ENCODE peak calls at places on chromosomes 6 and 20, in eight cellular contexts. H, B, Y, O, D, L, E and M are unnamed samples.

GRCh38 chr6:104596091-104596490 is 263.6 kb downstream of the HACE1 start:
- DNase-seq in H (no peak), B (no peak), Y (no peak), O (no peak), D (no peak), L (no peak), E (no peak), M (no peak)

GRCh38 chr6:149045404-149045803 is 272.1 kb upstream of the TAB2 start:
- DNase-seq in H (no peak), B (no peak), Y (no peak), O (no peak), D (peak), L (no peak), E (no peak), M (no peak)

GRCh38 chr6:133951881-133952814 is 876 bp upstream of the TBPL1 start:
- DNase-seq in H (peak), B (peak), Y (peak), O (peak), D (peak), L (peak), E (peak), M (peak)

GRCh38 chr6:149924206-149924932 is 1.4 kb upstream of the RAET1G start:
- DNase-seq in H (no peak), B (no peak), Y (no peak), O (no peak), D (no peak), L (peak), E (no peak), M (no peak)

GRCh38 chr6:53048431-53049195 is 16.6 kb upstream of the FBXO9 start:
- DNase-seq in H (no peak), B (no peak), Y (no peak), O (no peak), D (peak), L (no peak), E (no peak), M (no peak)

GRCh38 chr20:38343798-38344701 is 2.2 kb upstream of the LBP start:
- DNase-seq in H (no peak), B (no peak), Y (no peak), O (no peak), D (no peak), L (no peak), E (no peak), M (no peak)

GRCh38 chr20:38635721-38636285 is 34.2 kb downstream of the ARHGAP40 start:
- DNase-seq in H (no peak), B (no peak), Y (no peak), O (no peak), D (peak), L (no peak), E (no peak), M (no peak)

GRCh38 chr6:162092816-162093502 is 634.6 kb downstream of the PRKN start:
- DNase-seq in H (no peak), B (no peak), Y (no peak), O (no peak), D (no peak), L (no peak), E (no peak), M (no peak)

GRCh38 chr6:147624946-147625515 is 116.5 kb downstream of the SAMD5 start:
- DNase-seq in H (no peak), B (no peak), Y (no peak), O (no peak), D (no peak), L (no peak), E (no peak), M (no peak)

GRCh38 chr20:6122873-6123649 is at the start of gene FERMT1:
- DNase-seq in H (peak), B (peak), Y (peak), O (no peak), D (peak), L (no peak), E (peak), M (no peak)

GRCh38 chr20:20198011-20198410 is 145.7 kb downstream of the CFAP61 start:
- DNase-seq in H (no peak), B (no peak), Y (no peak), O (no peak), D (peak), L (no peak), E (no peak), M (no peak)

GRCh38 chr6:89067796-89068195 is 12.8 kb upstream of the PNRC1 start:
- DNase-seq in H (no peak), B (no peak), Y (no peak), O (no peak), D (peak), L (no peak), E (no peak), M (no peak)

GRCh38 chr6:151240036-151240685 is 394 bp downstream of the AKAP12 start:
- DNase-seq in H (peak), B (peak), Y (peak), O (peak), D (peak), L (peak), E (peak), M (peak)